ENCODE peak calls at places on chromosomes 1 and 21, in six cellular contexts. S is mesendoderm, V is left ventricle myocardium inferior, L is right cardiac atrium, Y is aorta, I is A673. H is an unnamed sample. For H3K27me3, the result is how much of the 10 kb centered on the place peaks cover.

GRCh38 chr1:56429288-56429687 is 150.1 kb downstream of the PLPP3 start:
- DNase-seq in S (peak), V (no peak), L (no peak), Y (no peak), I (no peak), H (no peak)

GRCh38 chr1:11453742-11454442 is 25.1 kb upstream of the DISP3 start:
- DNase-seq in S (no peak), V (no peak), L (no peak), Y (no peak), I (no peak), H (no peak)

GRCh38 chr1:230853736-230854135 is 14.6 kb downstream of the C1orf198 start:
- DNase-seq in S (no peak), V (no peak), L (no peak), Y (no peak), I (no peak), H (no peak)

GRCh38 chr1:204075116-204075636 is 2.3 kb downstream of the SOX13 start:
- DNase-seq in S (peak), V (no peak), L (peak), Y (peak), I (no peak), H (no peak)

GRCh38 chr1:7399514-7400125 is 371.5 kb upstream of the VAMP3 start:
- DNase-seq in S (no peak), V (no peak), L (no peak), Y (no peak), I (no peak), H (no peak)

GRCh38 chr1:214427871-214428277 is 123.5 kb downstream of the PTPN14 start:
- DNase-seq in S (peak), V (no peak), L (no peak), Y (no peak), I (peak), H (no peak)

GRCh38 chr1:225318706-225319575 is 108.9 kb downstream of the LBR start:
- DNase-seq in S (peak), V (no peak), L (no peak), Y (no peak), I (peak), H (no peak)

GRCh38 chr1:161228032-161228431 is 2.2 kb downstream of the TOMM40L start:
- DNase-seq in S (no peak), V (no peak), L (no peak), Y (no peak), I (no peak), H (no peak)

GRCh38 chr21:26385721-26386120 is 187.4 kb downstream of the CYYR1 start:
- DNase-seq in S (no peak), V (no peak), L (no peak), Y (no peak), I (peak), H (no peak)

GRCh38 chr1:221839794-221840395 is 98.0 kb upstream of the DUSP10 start:
- DNase-seq in S (peak), V (peak), L (peak), Y (peak), I (no peak), H (no peak)

GRCh38 chr1:93615201-93616150 is 66.2 kb downstream of the BCAR3 start:
- DNase-seq in S (peak), V (no peak), L (no peak), Y (no peak), I (peak), H (no peak)

GRCh38 chr1:93614550-93615200 is 67.0 kb downstream of the BCAR3 start:
- DNase-seq in S (peak), V (no peak), L (no peak), Y (no peak), I (no peak), H (no peak)

GRCh38 chr1:93611656-93612055 is 70.0 kb downstream of the BCAR3 start:
- DNase-seq in S (no peak), V (no peak), L (no peak), Y (no peak), I (no peak), H (no peak)

GRCh38 chr1:93613895-93614294 is 67.7 kb downstream of the BCAR3 start:
- DNase-seq in S (no peak), V (peak), L (peak), Y (peak), I (no peak), H (no peak)

GRCh38 chr1:93612510-93612909 is 69.1 kb downstream of the BCAR3 start:
- DNase-seq in S (no peak), V (no peak), L (no peak), Y (no peak), I (no peak), H (no peak)
- H3K4me3 ChIP-seq in S (no peak), V (peak), L (peak), Y (peak), I (no peak), H (no peak)

GRCh38 chr1:34341896-34342295 is 165.2 kb downstream of the C1orf94 start:
- DNase-seq in S (no peak), V (no peak), L (no peak), Y (no peak), I (no peak), H (no peak)
- H3K27me3 ChIP-seq in S (under half), V (half or more), L (under half), Y (under half), I (under half), H (under half)

GRCh38 chr1:12549460-12550349 is 68.3 kb downstream of the DHRS3 start:
- DNase-seq in S (no peak), V (peak), L (peak), Y (peak), I (peak), H (peak)
- H3K4me3 ChIP-seq in S (no peak), V (no peak), L (no peak), Y (no peak), I (no peak), H (no peak)

GRCh38 chr21:42414066-42414465 is 10.4 kb downstream of the UBASH3A start:
- DNase-seq in S (no peak), V (no peak), L (no peak), Y (no peak), I (no peak), H (no peak)

GRCh38 chr21:42413500-42413899 is 9.8 kb downstream of the UBASH3A start:
- DNase-seq in S (no peak), V (no peak), L (no peak), Y (no peak), I (no peak), H (no peak)

GRCh38 chr21:42413093-42413492 is 9.4 kb downstream of the UBASH3A start:
- DNase-seq in S (no peak), V (no peak), L (no peak), Y (no peak), I (no peak), H (no peak)

GRCh38 chr21:42414553-42414927 is 10.8 kb downstream of the UBASH3A start:
- DNase-seq in S (no peak), V (no peak), L (no peak), Y (no peak), I (no peak), H (no peak)

DNA sequence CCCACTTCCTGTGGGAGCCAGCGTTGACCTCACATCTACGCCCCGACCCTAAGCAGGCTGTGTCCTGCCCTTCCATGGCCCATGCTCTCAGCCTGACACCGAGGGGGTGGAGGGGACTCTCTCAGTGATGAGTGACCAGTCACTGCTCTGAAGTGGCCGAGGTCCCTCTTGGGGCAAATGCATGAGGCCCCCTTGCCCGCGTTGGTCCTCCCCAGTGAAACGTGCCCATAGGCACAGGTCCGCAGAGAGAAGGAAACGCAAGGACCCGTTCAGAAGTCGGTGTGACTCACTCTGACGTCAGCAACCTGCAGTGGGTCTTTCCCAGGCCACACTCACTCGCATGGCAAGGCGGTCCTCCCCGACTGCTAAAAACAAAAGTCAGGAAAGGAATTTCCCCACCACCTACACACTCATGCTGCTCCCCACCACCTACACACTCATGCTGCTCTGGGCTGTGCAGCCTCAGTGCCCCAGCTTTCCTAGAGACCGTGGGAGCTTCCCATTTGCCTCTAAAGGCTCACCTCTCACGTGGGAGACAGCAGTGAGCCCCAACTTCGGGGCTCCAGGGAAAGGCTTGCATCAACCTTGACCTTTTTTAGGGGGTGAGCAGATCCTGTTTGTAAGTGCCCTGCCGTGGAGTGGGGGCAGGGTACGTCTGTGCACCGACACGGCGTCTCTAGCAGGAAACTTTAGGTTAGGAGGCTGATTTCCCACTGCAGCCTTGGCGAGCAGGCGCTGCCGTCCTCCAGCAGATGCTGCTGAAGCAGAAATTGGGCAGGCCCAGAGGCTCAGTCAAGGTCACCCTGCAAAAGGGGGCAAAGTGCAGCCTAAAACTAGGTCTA is 11.4 kb downstream of the UBASH3A start:
- DNase-seq in S (peak), V (no peak), L (no peak), Y (no peak), I (peak), H (no peak)
- H3K27me3 ChIP-seq in S (under half), V (half or more), L (under half), Y (under half), I (under half), H (under half)